ENCODE peak calls at places on chromosomes 4 and X, in eight cellular contexts. X, Q, K, E, B, I, N and W are unnamed samples.

GRCh38 chrX:42188730-42189129 is 265.4 kb upstream of the CASK start:
- DNase-seq in X (no peak), Q (no peak), K (no peak), E (no peak), B (no peak), I (no peak), N (no peak), W (no peak)

GRCh38 chrX:150058728-150059127 is 120.4 kb upstream of the EOLA2 start:
- DNase-seq in X (no peak), Q (no peak), K (no peak), E (no peak), B (no peak), I (no peak), N (no peak), W (no peak)

GRCh38 chrX:54495814-54496516 is at the start of gene FGD1:
- DNase-seq in X (peak; percentile 35), Q (peak; percentile 60), K (peak; percentile 73), E (peak; percentile 82), B (peak; percentile 17), I (peak; percentile 28), N (peak; percentile 64), W (peak; percentile 39)

GRCh38 chr4:52234539-52235174 is 183.6 kb downstream of the SPATA18 start:
- DNase-seq in X (no peak), Q (peak; percentile 25), K (no peak), E (no peak), B (no peak), I (peak; percentile 6), N (peak; percentile 2), W (no peak)

GRCh38 chr4:25903905-25904747 is 9.9 kb upstream of the SMIM20 start:
- DNase-seq in X (no peak), Q (no peak), K (no peak), E (no peak), B (no peak), I (no peak), N (no peak), W (no peak)

GRCh38 chr4:26851129-26851528 is 9.5 kb upstream of the STIM2 start:
- DNase-seq in X (no peak), Q (no peak), K (no peak), E (no peak), B (no peak), I (no peak), N (no peak), W (no peak)

GRCh38 chrX:5823861-5824260 is 404.8 kb downstream of the NLGN4X start:
- DNase-seq in X (no peak), Q (no peak), K (no peak), E (no peak), B (no peak), I (no peak), N (no peak), W (no peak)

GRCh38 chr4:55031158-55031557 is 94.2 kb downstream of the KDR start:
- DNase-seq in X (no peak), Q (no peak), K (no peak), E (no peak), B (no peak), I (no peak), N (no peak), W (no peak)

GRCh38 chr4:183658362-183659028 is 490 bp downstream of the RWDD4 start:
- DNase-seq in X (no peak), Q (peak; percentile 37), K (no peak), E (peak; percentile 63), B (no peak), I (peak; percentile 14), N (peak; percentile 27), W (no peak)

GRCh38 chrX:16160729-16161128 is 6.6 kb upstream of the MAGEB17 start:
- DNase-seq in X (no peak), Q (peak; percentile 1), K (no peak), E (no peak), B (no peak), I (no peak), N (no peak), W (no peak)

GRCh38 chr4:5019274-5019673 is at the start of gene CYTL1:
- DNase-seq in X (no peak), Q (peak; percentile 12), K (no peak), E (no peak), B (no peak), I (no peak), N (no peak), W (no peak)

GRCh38 chrX:49228185-49228584 is 5.0 kb downstream of the CACNA1F start:
- DNase-seq in X (no peak), Q (no peak), K (no peak), E (no peak), B (no peak), I (no peak), N (no peak), W (no peak)

GRCh38 chrX:49232525-49232924 is 615 bp downstream of the CACNA1F start:
- DNase-seq in X (no peak), Q (no peak), K (no peak), E (no peak), B (no peak), I (no peak), N (no peak), W (no peak)

GRCh38 chrX:49233176-49233575 is at the start of gene CACNA1F:
- DNase-seq in X (no peak), Q (no peak), K (no peak), E (no peak), B (no peak), I (no peak), N (no peak), W (no peak)

GRCh38 chrX:49231333-49232000 is 1.7 kb downstream of the CACNA1F start:
- DNase-seq in X (no peak), Q (no peak), K (no peak), E (no peak), B (no peak), I (no peak), N (no peak), W (no peak)

DNA sequence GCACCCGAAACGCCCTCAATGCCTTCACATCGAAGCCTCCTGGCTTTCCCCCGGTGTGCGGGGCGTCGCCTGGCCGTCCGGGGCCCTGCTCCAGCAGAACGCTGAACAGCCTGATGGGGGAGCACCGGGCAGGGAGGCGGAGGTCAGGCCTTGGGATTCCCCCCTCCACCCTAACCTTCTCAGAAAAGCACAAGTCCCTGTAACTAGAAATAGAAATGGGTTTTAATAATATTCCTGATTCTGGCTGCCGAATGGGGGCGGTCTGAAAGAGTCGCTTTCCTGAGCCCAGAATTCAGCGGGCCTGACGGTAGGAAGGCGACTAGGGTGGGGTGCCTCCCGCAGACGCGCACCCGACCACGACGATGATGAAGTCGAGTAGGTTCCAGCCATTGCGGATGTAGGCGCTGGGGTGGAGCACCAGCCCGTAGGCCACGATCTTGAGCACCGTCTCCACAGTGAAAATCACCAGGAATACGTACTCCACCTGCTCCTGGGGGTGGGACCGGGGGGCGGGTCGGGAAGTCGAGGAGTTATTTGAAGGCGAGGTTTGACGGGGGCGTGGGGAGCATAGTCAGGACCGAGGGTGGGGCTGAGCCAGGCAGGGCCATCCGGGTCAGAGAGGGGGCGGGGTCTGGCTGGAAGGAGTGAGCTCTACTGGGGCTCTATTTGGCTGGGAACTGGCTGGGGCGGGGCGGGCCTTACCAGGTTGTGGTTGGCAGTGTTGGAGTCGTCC is 2.5 kb downstream of the CACNA1F start:
- DNase-seq in X (no peak), Q (no peak), K (peak; percentile 79), E (peak; percentile 78), B (peak; percentile 16), I (peak; percentile 88), N (peak; percentile 73), W (peak; percentile 79)
- TF ChIP-seq POLR2A in X (no peak), Q (no peak), K (no peak), E (no peak), B (no peak), I (peak; percentile 21), N (no peak), W (no peak)

GRCh38 chr4:65646136-65646535 is 24.2 kb downstream of the EPHA5 start:
- DNase-seq in X (no peak), Q (no peak), K (no peak), E (no peak), B (no peak), I (no peak), N (no peak), W (no peak)

GRCh38 chr4:65656008-65656407 is 14.3 kb downstream of the EPHA5 start:
- DNase-seq in X (no peak), Q (no peak), K (no peak), E (no peak), B (no peak), I (no peak), N (no peak), W (no peak)

GRCh38 chr4:65654976-65655375 is 15.3 kb downstream of the EPHA5 start:
- DNase-seq in X (no peak), Q (peak; percentile 43), K (no peak), E (no peak), B (no peak), I (no peak), N (no peak), W (no peak)

GRCh38 chr4:65653740-65654361 is 16.4 kb downstream of the EPHA5 start:
- DNase-seq in X (no peak), Q (peak; percentile 24), K (no peak), E (no peak), B (no peak), I (no peak), N (no peak), W (no peak)

GRCh38 chr4:65651031-65651430 is 19.3 kb downstream of the EPHA5 start:
- DNase-seq in X (no peak), Q (no peak), K (no peak), E (no peak), B (no peak), I (no peak), N (no peak), W (no peak)
- TF ChIP-seq CTCF in X (no peak), Q (no peak), K (no peak), E (no peak), B (no peak), I (no peak), N (no peak), W (no peak)

GRCh38 chr4:83034630-83035494 is at the start of gene COPS4:
- DNase-seq in X (peak; percentile 92), Q (peak; percentile 100), K (peak; percentile 96), E (peak; percentile 96), B (peak; percentile 98), I (peak; percentile 99), N (peak; percentile 100), W (peak; percentile 98)
- TF ChIP-seq POLR2A in X (peak; percentile 72), Q (peak; percentile 88), K (no peak), E (peak; percentile 21), B (peak; percentile 57), I (peak; percentile 95), N (peak; percentile 47), W (no peak)

DNA sequence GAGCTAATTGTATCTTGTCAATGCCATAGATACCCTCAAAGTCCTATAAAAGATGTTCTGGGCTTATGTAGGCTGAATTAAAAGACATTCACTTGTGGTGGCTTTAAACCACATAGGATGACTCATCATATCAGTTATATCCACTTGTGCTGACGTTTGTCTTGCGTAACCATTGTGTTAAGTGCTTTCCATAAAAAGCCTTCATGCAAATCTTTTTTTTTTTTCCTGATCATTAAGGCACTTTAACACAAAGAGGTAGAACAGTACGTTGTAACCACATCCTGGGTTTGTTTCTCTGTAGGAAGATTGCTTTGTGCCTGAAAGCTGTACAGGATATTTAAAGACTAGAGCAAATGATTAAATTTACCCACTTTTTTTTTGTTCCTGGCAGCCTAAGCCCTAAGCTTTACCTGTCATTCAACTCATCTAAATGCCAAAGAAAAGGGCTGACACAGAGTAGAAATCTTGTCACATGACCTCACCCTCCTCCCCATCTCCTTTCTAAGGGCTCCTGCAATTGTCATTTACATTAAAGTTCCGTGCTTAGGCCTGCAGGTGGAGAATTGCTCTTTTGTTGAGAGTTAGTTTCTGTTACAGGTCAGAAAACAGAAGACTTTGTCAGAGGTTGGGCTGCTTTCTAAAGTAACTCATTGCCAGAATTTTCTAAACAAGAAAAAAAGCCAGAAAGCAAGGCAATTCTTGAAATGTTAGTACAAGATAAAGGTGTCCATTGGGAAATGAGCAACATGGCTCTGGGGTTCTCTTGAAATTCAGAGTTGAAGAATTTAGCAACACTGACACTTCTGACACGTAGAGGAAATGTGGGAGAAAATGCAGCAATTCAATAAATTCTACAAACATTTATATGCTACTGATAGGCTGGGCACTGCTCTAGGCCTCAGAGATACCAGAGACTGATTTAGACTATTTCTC is 555.6 kb downstream of the PPARGC1A start:
- DNase-seq in X (no peak), Q (no peak), K (no peak), E (no peak), B (peak; percentile 13), I (peak; percentile 59), N (peak; percentile 51), W (no peak)
- TF ChIP-seq CTCF in X (no peak), Q (no peak), K (no peak), E (no peak), B (no peak), I (no peak), N (no peak), W (no peak)